ENCODE peak calls at places on chromosomes 5 and 9, in seven cellular contexts. O is K562, C is H1, J is HCT116, E is HepG2, A is SK-N-SH, G is GM12878. R is an unnamed sample.

GRCh38 chr5:141933151-141933550 is 9.5 kb downstream of the DELE1 start:
- DNase-seq in A (no peak), J (no peak), G (no peak), O (no peak), C (no peak), E (no peak), R (no peak)

GRCh38 chr9:33233659-33234335 is 6.2 kb upstream of the SPINK4 start:
- DNase-seq in C (no peak), G (no peak), O (no peak), E (no peak), A (no peak), J (peak), R (no peak)

GRCh38 chr9:115391166-115391825 is 273.3 kb upstream of the TNC start:
- DNase-seq in O (no peak), G (no peak), J (no peak), A (no peak), C (no peak), E (no peak), R (no peak)

GRCh38 chr9:38196721-38197120 is 127.7 kb upstream of the SHB start:
- DNase-seq in G (no peak), A (no peak), J (no peak), C (no peak), O (no peak), E (no peak), R (no peak)

GRCh38 chr5:150481972-150482406 is 25.9 kb upstream of the NDST1 start:
- DNase-seq in A (no peak), J (no peak), C (no peak), O (peak), G (no peak), E (no peak), R (no peak)

GRCh38 chr9:126548312-126548711 is 65.4 kb upstream of the LMX1B start:
- DNase-seq in C (no peak), E (peak), J (no peak), O (no peak), A (no peak), G (no peak), R (no peak)

GRCh38 chr9:17906841-17907779 is 328.2 kb downstream of the SH3GL2 start:
- DNase-seq in J (no peak), O (no peak), C (no peak), A (peak), E (no peak), G (no peak), R (no peak)

GRCh38 chr9:136903041-136903554 is 16.8 kb downstream of the TRAF2 start:
- DNase-seq in A (no peak), J (no peak), G (no peak), E (no peak), O (no peak), C (no peak), R (no peak)

GRCh38 chr9:134863941-134864820 is 16.4 kb upstream of the FCN2 start:
- DNase-seq in J (no peak), C (no peak), E (no peak), G (no peak), O (no peak), A (no peak), R (no peak)

GRCh38 chr5:57724836-57725235 is 242.2 kb upstream of the ACTBL2 start:
- DNase-seq in C (no peak), O (no peak), G (no peak), E (no peak), J (no peak), A (no peak), R (no peak)

GRCh38 chr5:122119205-122119604 is 10.1 kb upstream of the ZNF474 start:
- DNase-seq in G (no peak), C (no peak), A (no peak), O (no peak), E (no peak), J (no peak), R (no peak)

GRCh38 chr9:129141066-129142041 is 30.1 kb downstream of the PTPA start:
- DNase-seq in C (no peak), A (no peak), J (no peak), E (no peak), O (peak), G (peak), R (peak)

GRCh38 chr5:150700298-150700599 is 613 bp downstream of the RBM22 start:
- DNase-seq in E (no peak), C (no peak), O (no peak), J (peak), A (no peak), G (no peak), R (no peak)

GRCh38 chr9:33620738-33621439 is 96.8 kb downstream of the ANKRD18B start:
- DNase-seq in A (no peak), C (no peak), E (no peak), G (no peak), O (no peak), J (no peak), R (no peak)

GRCh38 chr5:179250561-179251225 is 94.6 kb downstream of the ADAMTS2 start:
- DNase-seq in C (no peak), E (no peak), J (no peak), G (no peak), A (no peak), O (no peak), R (no peak)

GRCh38 chr9:33170464-33171156 is 3.5 kb upstream of the B4GALT1 start:
- DNase-seq in C (no peak), E (no peak), A (peak), G (no peak), O (no peak), J (peak), R (no peak)

GRCh38 chr9:5799314-5799713 is 33.6 kb downstream of the ERMP1 start:
- DNase-seq in E (peak), J (peak), A (peak), G (no peak), O (peak), C (no peak), R (peak)

GRCh38 chr9:114396558-114397218 is 8.9 kb upstream of the AKNA start:
- DNase-seq in A (no peak), C (no peak), E (peak), G (no peak), J (peak), O (peak), R (no peak)

GRCh38 chr5:87361031-87361443 is 51.7 kb downstream of the CCNH start:
- DNase-seq in A (no peak), G (no peak), J (no peak), O (no peak), C (no peak), E (no peak), R (no peak)

GRCh38 chr5:1594336-1595106 is 70.8 kb upstream of the LPCAT1 start:
- DNase-seq in A (peak), O (peak), C (peak), E (peak), J (peak), G (peak), R (peak)

GRCh38 chr5:175422058-175422457 is 21.9 kb downstream of the DRD1 start:
- DNase-seq in O (no peak), A (no peak), C (no peak), J (no peak), G (no peak), E (no peak), R (no peak)

GRCh38 chr5:137096149-137097103 is 402.7 kb downstream of the SPOCK1 start:
- DNase-seq in G (no peak), J (no peak), C (no peak), A (no peak), O (no peak), E (no peak), R (no peak)

GRCh38 chr9:36328798-36329411 is 70.7 kb upstream of the GNE start:
- DNase-seq in G (no peak), C (no peak), O (peak), A (peak), E (peak), J (peak), R (peak)

GRCh38 chr5:156942064-156942463 is 21.0 kb downstream of the TIMD4 start:
- DNase-seq in J (no peak), A (no peak), E (no peak), C (no peak), O (no peak), G (no peak), R (no peak)

GRCh38 chr5:179623906-179624741 is 653 bp upstream of the HNRNPH1 start:
- DNase-seq in G (no peak), E (peak), J (no peak), O (peak), A (no peak), C (no peak), R (no peak)

GRCh38 chr9:33048054-33048465 is 23.0 kb downstream of the DNAJA1 start:
- DNase-seq in A (no peak), G (no peak), E (peak), O (no peak), J (no peak), C (no peak), R (no peak)

GRCh38 chr5:59943721-59944120 is 50.2 kb upstream of the PDE4D start:
- DNase-seq in G (no peak), J (no peak), E (no peak), C (no peak), O (no peak), A (no peak), R (no peak)

GRCh38 chr9:88243736-88244135 is 105.5 kb upstream of the SPATA31C2 start:
- DNase-seq in A (no peak), C (no peak), J (no peak), G (no peak), E (no peak), O (no peak), R (no peak)

GRCh38 chr9:438066-438465 is 223.4 kb downstream of the DOCK8 start:
- DNase-seq in J (no peak), C (no peak), A (no peak), O (no peak), E (no peak), G (no peak), R (no peak)

GRCh38 chr5:109695005-109695926 is 5.5 kb downstream of the MAN2A1 start:
- DNase-seq in E (no peak), G (peak), A (no peak), C (no peak), O (no peak), J (no peak), R (no peak)

GRCh38 chr5:33556330-33557328 is 115.9 kb downstream of the TARS1 start:
- DNase-seq in J (no peak), A (no peak), G (no peak), E (peak), C (no peak), O (peak), R (no peak)

GRCh38 chr5:2876183-2876582 is 124.7 kb upstream of the IRX2 start:
- DNase-seq in J (no peak), C (no peak), E (no peak), G (no peak), A (no peak), O (no peak), R (no peak)

GRCh38 chr5:146548781-146549449 is 32.9 kb upstream of the GPR151 start:
- DNase-seq in O (no peak), E (no peak), G (no peak), A (no peak), J (no peak), C (no peak), R (no peak)
- TF ChIP-seq JUND in O (no peak), E (no peak), G (no peak), A (no peak), J (no peak), C (no peak), R (no peak)

GRCh38 chr5:16304846-16305245 is 125.3 kb upstream of the MARCHF11 start:
- DNase-seq in O (no peak), J (no peak), A (no peak), G (no peak), C (no peak), E (no peak), R (no peak)
- TF ChIP-seq JUND in O (no peak), J (no peak), A (no peak), G (no peak), C (no peak), E (no peak), R (no peak)

GRCh38 chr5:163248333-163248732 is 189.1 kb upstream of the CCNG1 start:
- DNase-seq in J (no peak), E (no peak), O (no peak), A (no peak), G (no peak), C (no peak), R (no peak)

GRCh38 chr5:163244451-163244987 is 192.9 kb upstream of the CCNG1 start:
- DNase-seq in C (no peak), G (no peak), A (no peak), J (no peak), O (no peak), E (no peak), R (no peak)

GRCh38 chr5:163248856-163249255 is 188.5 kb upstream of the CCNG1 start:
- DNase-seq in J (no peak), O (no peak), A (no peak), C (no peak), G (no peak), E (no peak), R (no peak)

DNA sequence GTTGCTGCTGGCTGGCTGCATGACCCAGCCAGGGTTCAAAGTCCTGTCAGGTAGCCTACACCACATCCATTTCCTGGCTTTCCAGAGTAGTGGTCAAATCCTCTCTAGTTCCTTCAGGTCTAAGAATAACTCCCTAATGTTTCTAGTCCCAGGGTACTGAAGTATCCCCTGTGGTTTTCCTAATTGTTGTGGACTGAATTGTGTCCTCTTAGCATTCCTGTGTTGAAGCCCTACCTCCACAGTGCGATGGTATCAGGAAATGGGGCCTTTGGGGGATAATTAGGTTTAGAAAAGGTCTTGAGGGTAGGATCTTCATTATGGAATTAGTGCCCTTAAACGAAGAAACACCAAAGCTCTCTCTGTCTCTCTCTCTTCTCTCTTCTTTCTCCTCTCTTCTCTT is 191.8 kb upstream of the CCNG1 start:
- DNase-seq in E (no peak), G (no peak), O (no peak), A (no peak), J (no peak), C (no peak), R (no peak)
- TF ChIP-seq JUND in E (no peak), G (no peak), O (no peak), A (no peak), J (no peak), C (no peak), R (no peak)

DNA sequence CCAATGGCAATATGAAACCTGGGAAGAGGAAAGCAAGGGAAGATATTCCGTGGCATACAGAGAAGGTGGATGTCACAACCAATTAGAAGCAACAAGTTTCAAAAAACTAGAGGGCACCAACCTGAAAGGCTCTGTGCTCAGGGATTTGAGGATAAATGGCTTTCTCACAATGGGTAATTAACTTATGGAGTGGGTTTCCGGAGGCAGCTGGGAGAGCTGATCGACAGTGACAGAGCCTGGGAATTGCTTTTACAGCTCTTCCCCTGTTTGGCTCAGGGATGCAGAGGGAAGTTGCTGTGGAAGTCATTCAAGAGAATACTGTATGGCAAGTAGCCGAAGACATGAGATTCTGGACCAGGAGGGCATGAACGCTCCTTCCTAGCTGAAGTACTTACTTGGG is 237.0 kb downstream of the KIF4B start:
- DNase-seq in J (no peak), A (peak), E (no peak), C (no peak), G (no peak), O (no peak), R (no peak)
- TF ChIP-seq JUND in J (no peak), A (no peak), E (no peak), C (no peak), G (no peak), O (no peak), R (no peak)

R was measured in T47D.